ENCODE peak calls at places on chromosomes 11 and 22, in ten cellular contexts. U, Z, E, Y, O, B, V, L, X and C are unnamed samples.

GRCh38 chr22:48065852-48066251 is 1303.4 kb downstream of the TBC1D22A start:
- DNase-seq in L (no peak), Y (no peak), U (no peak), X (no peak), Z (no peak), E (no peak), B (no peak), V (no peak), O (no peak), C (no peak)

GRCh38 chr11:128509990-128510389 is 77.4 kb downstream of the ETS1 start:
- DNase-seq in O (no peak), E (no peak), X (no peak), B (no peak), Y (no peak), Z (no peak), L (no peak), U (no peak), V (no peak), C (no peak)

GRCh38 chr11:116733959-116734517 is 38.7 kb downstream of the BUD13 start:
- DNase-seq in L (no peak), Y (no peak), O (no peak), Z (no peak), E (no peak), U (no peak), B (no peak), X (no peak), V (no peak), C (no peak)

GRCh38 chr11:94153320-94153719 is 24.7 kb downstream of the PANX1 start:
- DNase-seq in Z (no peak), O (peak), B (no peak), Y (no peak), L (peak), U (no peak), X (no peak), V (no peak), E (no peak), C (no peak)

GRCh38 chr11:10925149-10925926 is 67.5 kb upstream of the ZBED5 start:
- DNase-seq in B (no peak), Z (no peak), V (no peak), X (no peak), L (no peak), O (no peak), E (no peak), Y (no peak), U (no peak), C (no peak)

GRCh38 chr22:37892566-37893338 is 13.3 kb upstream of the MICALL1 start:
- DNase-seq in Y (no peak), O (peak), V (no peak), B (no peak), Z (no peak), E (peak), U (peak), X (no peak), L (no peak), C (no peak)

GRCh38 chr11:83711035-83711630 is 425.0 kb upstream of the CCDC90B start:
- DNase-seq in Z (no peak), O (no peak), L (no peak), U (no peak), E (no peak), B (no peak), Y (no peak), V (no peak), X (no peak), C (no peak)

GRCh38 chr22:19665784-19666662 is 48.3 kb upstream of the SEPTIN5 start:
- DNase-seq in B (peak), L (no peak), Y (no peak), V (no peak), U (no peak), Z (no peak), O (no peak), X (no peak), E (no peak), C (no peak)

GRCh38 chr11:83073248-83073647 is 1.6 kb upstream of the RAB30 start:
- DNase-seq in E (no peak), Z (no peak), Y (no peak), L (no peak), U (no peak), X (no peak), O (no peak), V (no peak), B (no peak), C (peak)

GRCh38 chr11:76270387-76270786 is 64.1 kb upstream of the WNT11 start:
- DNase-seq in Z (no peak), V (no peak), U (peak), B (no peak), O (no peak), X (no peak), L (no peak), E (no peak), Y (no peak), C (no peak)

GRCh38 chr22:21055564-21055834 is 9.8 kb downstream of the LRRC74B start:
- DNase-seq in Z (no peak), E (no peak), U (no peak), X (no peak), V (no peak), O (no peak), L (no peak), B (no peak), Y (no peak), C (no peak)

GRCh38 chr11:62402226-62402625 is 16.6 kb upstream of the SCGB1A1 start:
- DNase-seq in X (peak), O (peak), V (peak), L (no peak), U (peak), B (no peak), E (peak), Y (no peak), Z (no peak), C (no peak)

GRCh38 chr11:79331251-79331901 is 109.5 kb downstream of the TENM4 start:
- DNase-seq in O (no peak), X (no peak), Z (no peak), E (no peak), Y (no peak), B (no peak), U (no peak), V (no peak), L (no peak), C (no peak)

GRCh38 chr11:102319544-102319943 is 2.3 kb downstream of the BIRC3 start:
- DNase-seq in L (no peak), B (no peak), E (no peak), Y (no peak), X (no peak), U (no peak), V (no peak), Z (no peak), O (no peak), C (no peak)

GRCh38 chr11:102317099-102317767 is at the start of gene BIRC3:
- DNase-seq in L (peak), Z (peak), X (peak), Y (peak), B (peak), E (peak), U (peak), V (peak), O (peak), C (peak)

GRCh38 chr11:102317768-102318103 is 452 bp downstream of the BIRC3 start:
- DNase-seq in O (no peak), V (no peak), E (no peak), Z (no peak), L (no peak), Y (no peak), B (no peak), X (no peak), U (no peak), C (no peak)

GRCh38 chr11:102320166-102320565 is 2.9 kb downstream of the BIRC3 start:
- DNase-seq in B (no peak), Y (no peak), X (no peak), U (no peak), V (no peak), L (no peak), O (no peak), E (no peak), Z (no peak), C (no peak)

DNA sequence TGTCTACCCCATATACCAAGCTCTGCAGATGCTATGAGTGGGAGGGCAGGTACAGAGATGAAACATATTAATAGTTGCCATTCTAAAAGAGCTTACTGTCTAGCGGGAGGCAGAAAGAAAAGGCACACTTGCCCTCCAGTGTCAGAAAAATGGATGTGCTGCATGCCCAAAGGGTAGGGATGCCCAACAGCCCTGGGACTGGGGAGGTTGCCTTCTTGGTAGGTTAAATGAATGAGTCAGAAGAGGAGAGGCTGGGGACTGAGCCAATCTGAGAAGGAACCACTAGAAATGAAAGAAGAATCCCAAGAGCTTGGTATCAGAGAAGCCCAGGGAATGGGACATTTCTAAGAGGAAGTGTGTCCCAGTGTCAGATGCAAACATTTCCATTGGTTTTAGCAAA is 1.2 kb downstream of the BIRC3 start:
- DNase-seq in O (peak), Y (no peak), V (peak), Z (no peak), E (no peak), B (no peak), X (no peak), U (peak), L (no peak), C (no peak)
- TF ChIP-seq POLR2A in O (no peak), Y (no peak), V (no peak), Z (peak), E (no peak), B (no peak), X (no peak), U (no peak), L (no peak), C (no peak)

GRCh38 chr22:43314611-43315010 is 28.6 kb downstream of the SCUBE1 start:
- DNase-seq in E (no peak), L (no peak), V (no peak), O (no peak), U (no peak), Y (no peak), Z (no peak), B (no peak), X (no peak), C (no peak)

GRCh38 chr22:43312608-43313007 is 30.6 kb downstream of the SCUBE1 start:
- DNase-seq in Y (no peak), Z (no peak), L (peak), U (no peak), O (no peak), V (no peak), X (no peak), B (no peak), E (peak), C (no peak)

GRCh38 chr22:43317252-43317651 is 25.9 kb downstream of the SCUBE1 start:
- DNase-seq in L (no peak), O (no peak), Z (no peak), E (no peak), B (no peak), Y (no peak), U (no peak), X (no peak), V (no peak), C (no peak)

GRCh38 chr22:43313497-43314474 is 29.4 kb downstream of the SCUBE1 start:
- DNase-seq in E (peak), X (peak), V (peak), L (peak), Z (no peak), Y (no peak), O (no peak), B (no peak), U (peak), C (no peak)

DNA sequence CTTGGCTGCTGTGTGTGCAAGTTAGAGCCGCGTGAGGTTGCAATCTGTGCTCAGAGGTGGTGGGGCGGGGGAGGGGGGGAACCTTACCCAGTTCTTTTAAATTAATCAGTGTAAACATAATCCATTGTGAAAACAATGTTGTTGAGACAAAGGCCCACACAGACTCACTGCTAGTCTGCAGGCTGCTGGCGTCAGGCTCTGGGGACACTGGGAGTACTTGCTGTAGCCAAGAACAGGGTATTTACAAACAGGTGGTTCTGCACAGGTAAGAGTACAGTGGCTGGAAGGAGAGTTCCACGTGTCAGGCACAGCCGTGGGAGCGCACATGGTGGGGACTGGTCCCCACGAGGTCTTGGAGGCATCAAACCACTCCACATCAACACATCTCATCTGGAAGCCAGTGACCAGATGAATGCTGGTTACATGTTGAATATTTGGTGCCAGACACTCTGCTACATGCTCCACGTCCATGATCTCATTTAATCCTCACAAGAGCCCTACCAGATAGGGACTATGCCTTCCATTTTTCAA is 27.4 kb downstream of the SCUBE1 start:
- DNase-seq in U (no peak), B (no peak), L (no peak), E (no peak), X (no peak), V (no peak), Z (no peak), Y (no peak), O (no peak), C (no peak)
- TF ChIP-seq POLR2A in U (no peak), B (no peak), L (no peak), E (no peak), X (no peak), V (no peak), Z (no peak), Y (no peak), O (no peak), C (no peak)

DNA sequence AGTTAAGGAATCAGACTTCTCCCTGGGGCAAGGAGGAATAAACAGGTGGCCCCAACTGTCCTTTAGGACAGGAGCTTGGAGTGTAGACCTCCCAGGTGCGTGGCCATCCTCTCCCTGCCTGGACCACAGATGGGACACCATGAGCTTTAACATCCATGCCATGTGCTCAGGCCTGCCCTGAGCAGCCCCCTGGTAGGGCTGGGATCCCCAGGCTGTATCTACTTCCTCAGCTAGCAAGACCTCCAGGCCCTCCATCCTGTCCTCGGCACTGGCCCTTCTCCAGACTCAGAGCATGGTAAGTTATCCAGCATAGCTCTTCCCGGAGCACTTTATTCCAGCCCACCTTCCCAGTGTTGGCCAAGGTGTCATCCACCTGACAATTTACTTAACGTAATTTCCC is 5.7 kb downstream of the CD6 start:
- DNase-seq in O (no peak), Z (no peak), U (no peak), L (no peak), V (no peak), B (no peak), Y (no peak), E (no peak), X (no peak), C (no peak)
- TF ChIP-seq POLR2A in O (no peak), Z (no peak), U (no peak), L (no peak), V (no peak), B (no peak), Y (no peak), E (no peak), X (no peak), C (no peak)

DNA sequence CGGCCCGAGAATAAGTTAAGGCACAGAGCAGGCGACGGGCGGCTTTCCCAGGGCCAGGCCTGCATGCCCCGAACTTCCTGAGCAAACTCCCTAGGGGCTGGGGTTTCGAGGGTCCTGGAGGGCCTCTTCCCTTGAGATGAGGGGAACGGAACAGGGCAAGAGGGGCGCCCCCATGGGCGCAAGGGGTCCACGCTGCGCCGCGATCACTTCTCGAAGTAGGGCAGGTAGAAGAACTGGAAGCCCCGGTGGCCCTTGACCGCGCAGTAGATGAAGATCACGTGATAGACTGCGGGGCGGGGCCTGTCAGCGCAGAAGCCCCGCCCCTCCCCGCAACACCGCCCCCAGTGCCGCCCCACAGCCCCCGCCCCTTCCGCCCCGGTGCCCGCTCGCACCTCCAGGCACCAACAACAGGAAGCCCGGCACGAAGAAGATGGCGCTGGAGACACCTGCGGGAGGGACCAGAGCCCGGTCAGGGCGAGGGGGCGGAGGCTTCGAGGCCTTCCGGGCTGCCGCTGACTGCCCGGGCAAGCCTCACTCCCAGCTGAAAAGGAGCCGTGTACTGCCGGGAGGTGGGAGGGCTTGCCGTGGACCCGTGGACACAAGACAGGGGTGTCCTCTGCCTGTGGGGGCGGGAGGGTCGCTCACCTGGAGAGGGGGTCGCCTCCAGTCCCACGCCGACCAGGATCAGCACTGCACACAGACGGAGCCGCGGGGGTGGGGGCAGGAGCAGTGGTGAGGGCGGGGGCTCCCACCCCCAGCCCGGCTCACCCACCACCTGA is 4.5 kb downstream of the TMEM134 start:
- DNase-seq in V (peak), Z (peak), B (peak), O (peak), L (peak), Y (peak), U (peak), E (peak), X (peak), C (peak)
- TF ChIP-seq POLR2A in V (peak), Z (peak), B (no peak), O (peak), L (peak), Y (peak), U (no peak), E (no peak), X (no peak), C (peak)

GRCh38 chr11:66362481-66363147 is 8.9 kb downstream of the SLC29A2 start:
- DNase-seq in B (no peak), U (no peak), O (no peak), V (no peak), Y (no peak), L (no peak), E (no peak), Z (peak), X (no peak), C (no peak)
- TF ChIP-seq POLR2A in B (no peak), U (no peak), O (no peak), V (no peak), Y (no peak), L (no peak), E (no peak), Z (no peak), X (no peak), C (no peak)

DNA sequence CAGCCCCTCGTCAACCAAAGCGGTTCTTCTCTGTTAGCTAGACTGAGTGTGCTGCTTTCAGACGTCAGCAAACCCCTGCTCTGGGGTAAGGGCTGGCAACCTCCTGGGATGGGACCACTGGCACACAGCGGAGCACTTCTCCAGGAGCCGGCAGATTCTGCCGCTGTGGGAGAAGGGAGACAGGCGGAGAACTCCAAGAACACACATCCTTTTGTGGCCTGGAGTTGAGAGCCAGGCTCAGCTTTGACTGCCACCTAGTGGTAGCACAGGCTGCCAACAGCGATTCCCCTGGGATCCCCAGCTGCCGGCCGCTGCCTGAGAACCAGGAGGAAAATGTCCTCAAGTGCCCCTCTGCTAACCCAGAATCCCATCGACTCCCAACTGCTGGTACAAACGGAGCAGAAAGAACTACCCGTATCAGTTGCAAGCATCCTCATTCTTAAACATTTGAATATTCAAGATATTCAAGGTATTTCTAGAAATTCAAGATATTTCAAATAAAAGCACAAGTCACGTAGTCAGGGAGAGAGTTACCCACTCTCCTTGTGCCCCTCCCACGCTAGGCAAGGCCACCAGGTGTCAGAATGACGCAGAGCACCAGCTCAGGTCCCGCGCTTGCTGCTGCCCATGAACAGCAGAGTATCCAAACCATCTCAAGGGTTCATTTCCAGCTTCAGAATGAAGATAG is 4.9 kb downstream of the LTO1 start:
- DNase-seq in Z (peak), B (peak), E (peak), L (peak), X (peak), U (peak), V (peak), O (peak), Y (peak), C (peak)
- TF ChIP-seq POLR2A in Z (peak), B (no peak), E (no peak), L (no peak), X (no peak), U (no peak), V (no peak), O (no peak), Y (no peak), C (peak)

GRCh38 chr11:44318369-44318768 is 8.4 kb upstream of the ALX4 start:
- DNase-seq in V (no peak), Y (no peak), U (no peak), O (no peak), Z (no peak), X (no peak), L (no peak), B (no peak), E (no peak), C (no peak)
- TF ChIP-seq POLR2A in V (no peak), Y (no peak), U (no peak), O (no peak), Z (no peak), X (no peak), L (no peak), B (no peak), E (no peak), C (no peak)

GRCh38 chr11:34160049-34160721 is 54.8 kb downstream of the NAT10 start:
- DNase-seq in L (no peak), O (no peak), E (peak), B (no peak), U (no peak), Z (no peak), X (no peak), V (no peak), Y (no peak), C (no peak)
- TF ChIP-seq POLR2A in L (no peak), O (no peak), E (no peak), B (no peak), U (no peak), Z (no peak), X (no peak), V (no peak), Y (no peak), C (no peak)

GRCh38 chr11:119316729-119317591 is at the start of gene MCAM:
- DNase-seq in E (peak), Y (no peak), X (no peak), B (no peak), L (peak), O (no peak), V (no peak), Z (no peak), U (no peak), C (no peak)
- TF ChIP-seq POLR2A in E (peak), Y (no peak), X (no peak), B (peak), L (no peak), O (no peak), V (peak), Z (no peak), U (no peak), C (no peak)